ENCODE peak calls at places on chromosomes 12 and 14, in nine cellular contexts. One of them, this sample, is unnamed.

GRCh38 chr14:31456841-31457664 is at the start of gene DTD2:
- DNase-seq in CD8-positive, alpha-beta T cell: peak
- DNase-seq in HT1080: peak
- DNase-seq in NCI-H2081: peak
- DNase-seq in AG10803: peak
- DNase-seq in mesothelial cell of epicardium: peak
- DNase-seq in Caki2: peak
- DNase-seq in CD4-positive, alpha-beta memory T cell: peak
- DNase-seq in hypothalamus: peak
- DNase-seq in this sample: peak

GRCh38 chr12:9872116-9872515 is 3.0 kb upstream of the CLEC2B start:
- DNase-seq in CD8-positive, alpha-beta T cell: no peak
- DNase-seq in HT1080: no peak
- DNase-seq in NCI-H2081: no peak
- DNase-seq in AG10803: no peak
- DNase-seq in mesothelial cell of epicardium: no peak
- DNase-seq in Caki2: no peak
- DNase-seq in CD4-positive, alpha-beta memory T cell: no peak
- DNase-seq in hypothalamus: no peak
- DNase-seq in this sample: no peak

GRCh38 chr12:5487971-5488955 is 56.4 kb downstream of the NTF3 start:
- DNase-seq in CD8-positive, alpha-beta T cell: no peak
- DNase-seq in HT1080: no peak
- DNase-seq in NCI-H2081: peak
- DNase-seq in AG10803: peak
- DNase-seq in mesothelial cell of epicardium: no peak
- DNase-seq in Caki2: no peak
- DNase-seq in CD4-positive, alpha-beta memory T cell: no peak
- DNase-seq in hypothalamus: no peak
- DNase-seq in this sample: no peak

GRCh38 chr12:76646366-76646765 is 86.8 kb upstream of the OSBPL8 start:
- DNase-seq in CD8-positive, alpha-beta T cell: no peak
- DNase-seq in HT1080: no peak
- DNase-seq in NCI-H2081: no peak
- DNase-seq in AG10803: no peak
- DNase-seq in mesothelial cell of epicardium: no peak
- DNase-seq in Caki2: no peak
- DNase-seq in CD4-positive, alpha-beta memory T cell: no peak
- DNase-seq in hypothalamus: no peak
- DNase-seq in this sample: peak

GRCh38 chr12:40834321-40834720 is 142.1 kb downstream of the CNTN1 start:
- DNase-seq in CD8-positive, alpha-beta T cell: no peak
- DNase-seq in HT1080: no peak
- DNase-seq in NCI-H2081: no peak
- DNase-seq in AG10803: no peak
- DNase-seq in mesothelial cell of epicardium: no peak
- DNase-seq in Caki2: no peak
- DNase-seq in CD4-positive, alpha-beta memory T cell: no peak
- DNase-seq in hypothalamus: no peak
- DNase-seq in this sample: no peak

GRCh38 chr12:65278576-65279386 is at the start of gene MSRB3:
- DNase-seq in CD8-positive, alpha-beta T cell: no peak
- DNase-seq in HT1080: peak
- DNase-seq in NCI-H2081: no peak
- DNase-seq in AG10803: peak
- DNase-seq in mesothelial cell of epicardium: peak
- DNase-seq in Caki2: peak
- DNase-seq in CD4-positive, alpha-beta memory T cell: peak
- DNase-seq in hypothalamus: peak
- DNase-seq in this sample: peak

GRCh38 chr14:42192659-42193425 is 586.2 kb downstream of the LRFN5 start:
- DNase-seq in CD8-positive, alpha-beta T cell: no peak
- DNase-seq in HT1080: peak
- DNase-seq in NCI-H2081: no peak
- DNase-seq in AG10803: peak
- DNase-seq in mesothelial cell of epicardium: no peak
- DNase-seq in Caki2: peak
- DNase-seq in CD4-positive, alpha-beta memory T cell: no peak
- DNase-seq in hypothalamus: no peak
- DNase-seq in this sample: peak

GRCh38 chr12:26251600-26251999 is 56.2 kb downstream of the SSPN start:
- DNase-seq in CD8-positive, alpha-beta T cell: no peak
- DNase-seq in HT1080: no peak
- DNase-seq in NCI-H2081: no peak
- DNase-seq in AG10803: no peak
- DNase-seq in mesothelial cell of epicardium: no peak
- DNase-seq in Caki2: no peak
- DNase-seq in CD4-positive, alpha-beta memory T cell: no peak
- DNase-seq in hypothalamus: no peak
- DNase-seq in this sample: no peak

GRCh38 chr12:32089156-32089950 is 17.3 kb upstream of the BICD1 start:
- DNase-seq in CD8-positive, alpha-beta T cell: no peak
- DNase-seq in HT1080: peak
- DNase-seq in NCI-H2081: peak
- DNase-seq in AG10803: peak
- DNase-seq in mesothelial cell of epicardium: no peak
- DNase-seq in Caki2: peak
- DNase-seq in CD4-positive, alpha-beta memory T cell: no peak
- DNase-seq in hypothalamus: no peak
- DNase-seq in this sample: no peak

GRCh38 chr14:26709019-26709418 is 111.2 kb upstream of the NOVA1 start:
- DNase-seq in CD8-positive, alpha-beta T cell: no peak
- DNase-seq in HT1080: peak
- DNase-seq in NCI-H2081: no peak
- DNase-seq in AG10803: peak
- DNase-seq in mesothelial cell of epicardium: no peak
- DNase-seq in Caki2: no peak
- DNase-seq in CD4-positive, alpha-beta memory T cell: no peak
- DNase-seq in hypothalamus: no peak
- DNase-seq in this sample: peak

GRCh38 chr14:24721772-24722171 is 87.8 kb upstream of the GZMB start:
- DNase-seq in CD8-positive, alpha-beta T cell: no peak
- DNase-seq in HT1080: no peak
- DNase-seq in NCI-H2081: no peak
- DNase-seq in AG10803: no peak
- DNase-seq in mesothelial cell of epicardium: no peak
- DNase-seq in Caki2: no peak
- DNase-seq in CD4-positive, alpha-beta memory T cell: no peak
- DNase-seq in hypothalamus: no peak
- DNase-seq in this sample: no peak